ENCODE peak calls at places on chromosomes 7 and 10, in five cellular contexts. Q is NCI-H1092 treated with DMSO at 0.1 percent for 48 hours, U is small intestine, K is NCI-H1417, B is EL. A is an unnamed sample.

GRCh38 chr7:39952378-39952777 is 2.3 kb downstream of the CDK13 start:
- DNase-seq in K (no peak), U (no peak), Q (no peak), B (peak), A (peak)

GRCh38 chr7:46072722-46073121 is 151.7 kb upstream of the IGFBP3 start:
- DNase-seq in Q (no peak), U (no peak), K (no peak), B (no peak), A (no peak)

GRCh38 chr10:99520040-99520803 is 12.5 kb upstream of the NKX2-3 start:
- DNase-seq in B (no peak), Q (no peak), U (no peak), K (peak), A (peak)

GRCh38 chr7:48035967-48036478 is 680 bp downstream of the C7orf57 start:
- DNase-seq in U (peak), B (peak), Q (peak), K (no peak), A (peak)

GRCh38 chr7:110399421-110399820 is 691.5 kb upstream of the LRRN3 start:
- DNase-seq in Q (no peak), U (no peak), B (no peak), K (no peak), A (no peak)

GRCh38 chr10:348456-348855 is 213.2 kb downstream of the ZMYND11 start:
- DNase-seq in Q (no peak), K (no peak), B (no peak), U (no peak), A (no peak)

GRCh38 chr10:112446855-112447691 is at the start of the genes VTI1A and ZDHHC6:
- DNase-seq in B (peak), K (peak), Q (peak), U (peak), A (peak)

GRCh38 chr7:97298561-97298960 is 181.1 kb downstream of the SDHAF3 start:
- DNase-seq in K (no peak), Q (no peak), U (no peak), B (peak), A (no peak)

GRCh38 chr7:27647052-27647451 is 15.6 kb downstream of the HIBADH start:
- DNase-seq in U (no peak), K (no peak), Q (no peak), B (peak), A (no peak)

GRCh38 chr7:22627136-22627535 is 99.9 kb upstream of the IL6 start:
- DNase-seq in Q (no peak), K (no peak), U (no peak), B (peak), A (peak)

GRCh38 chr10:124059552-124059951 is 33.8 kb downstream of the CHST15 start:
- DNase-seq in B (no peak), K (no peak), U (no peak), Q (no peak), A (no peak)

GRCh38 chr7:84042110-84042539 is 152.5 kb downstream of the SEMA3A start:
- DNase-seq in K (no peak), U (peak), Q (no peak), B (peak), A (peak)

GRCh38 chr7:140316165-140316661 is 82.1 kb downstream of the SLC37A3 start:
- DNase-seq in K (no peak), Q (peak), U (peak), B (peak), A (peak)